ENCODE peak calls at places on chromosomes 13 and 19, in five cellular contexts. S is keratinocyte, A is GM23248, H is neural progenitor cell, O is PC-9. P is an unnamed sample.
A peak's percentile ranks its signal among the peaks of the same experiment; 100 is the strongest.

GRCh38 chr13:113901231-113901630 is 37.4 kb upstream of the GAS6 start:
- DNase-seq in O (no peak), H (no peak), S (no peak), A (peak; percentile 87), P (no peak)

GRCh38 chr19:46239193-46239767 is 9.7 kb downstream of the IGFL1 start:
- DNase-seq in O (no peak), H (no peak), A (no peak), S (no peak), P (no peak)

GRCh38 chr19:7480222-7480974 is 8.4 kb downstream of the PEX11G start:
- DNase-seq in A (no peak), S (no peak), O (no peak), H (no peak), P (no peak)

GRCh38 chr19:50835103-50835784 is 1.9 kb upstream of the KLK15 start:
- DNase-seq in A (peak; percentile 27), O (no peak), S (no peak), H (no peak), P (no peak)

GRCh38 chr19:37874784-37875183 is 31.6 kb downstream of the WDR87 start:
- DNase-seq in A (no peak), S (no peak), H (no peak), O (no peak), P (no peak)

GRCh38 chr13:99813346-99814095 is 158.0 kb downstream of the ZIC5 start:
- DNase-seq in O (no peak), H (no peak), S (no peak), A (no peak), P (no peak)

GRCh38 chr19:46748325-46749109 is 2.3 kb upstream of the STRN4 start:
- DNase-seq in S (no peak), A (peak; percentile 73), H (peak; percentile 87), O (peak; percentile 64), P (peak; percentile 49)

GRCh38 chr19:7685546-7686445 is 5.2 kb downstream of the TRAPPC5 start:
- DNase-seq in O (no peak), H (no peak), A (no peak), S (no peak), P (no peak)

GRCh38 chr19:1765182-1765903 is 12.0 kb downstream of the ONECUT3 start:
- DNase-seq in A (peak; percentile 47), H (no peak), S (no peak), O (no peak), P (no peak)

GRCh38 chr13:114100446-114101320 is 31.7 kb downstream of the RASA3 start:
- DNase-seq in S (no peak), O (no peak), H (no peak), A (peak; percentile 57), P (peak; percentile 75)

DNA sequence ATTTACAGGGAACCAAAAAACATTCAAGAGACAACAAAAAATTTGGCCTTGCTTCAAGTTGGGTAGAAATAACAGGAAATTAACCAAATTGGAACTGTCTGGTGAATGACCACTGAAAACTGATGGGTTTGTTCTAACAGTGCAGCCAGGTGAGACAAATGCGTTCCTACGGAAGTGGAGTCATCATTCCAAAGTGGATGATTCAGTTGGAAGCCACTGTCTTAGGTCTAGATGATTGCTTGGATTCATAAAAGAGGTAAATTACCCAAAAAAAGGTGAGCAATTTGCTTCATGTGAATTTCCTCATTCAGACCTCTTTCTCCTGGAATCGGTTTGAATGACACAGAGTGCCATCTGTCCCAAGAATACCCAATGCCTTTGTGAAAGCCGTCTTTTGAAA is 87.1 kb upstream of the IPO5 start:
- DNase-seq in A (no peak), H (no peak), O (no peak), S (no peak), P (no peak)
- H2AFZ ChIP-seq in A (no peak overlapping the region), H (no peak overlapping the region), O (no peak overlapping the region), S (no peak overlapping the region), P (no peak overlapping the region)

GRCh38 chr19:55171440-55171839 is 5.0 kb upstream of the DNAAF3 start:
- DNase-seq in O (no peak), A (no peak), H (no peak), S (no peak), P (no peak)

GRCh38 chr19:55173717-55174409 is 6.2 kb downstream of the SYT5 start:
- DNase-seq in H (peak; percentile 89), O (peak; percentile 96), S (peak; percentile 80), A (peak; percentile 90), P (no peak)

GRCh38 chr19:55173186-55173716 is 6.8 kb upstream of the DNAAF3 start:
- DNase-seq in S (no peak), H (no peak), A (peak; percentile 34), O (no peak), P (no peak)

GRCh38 chr19:55174425-55175116 is 5.5 kb downstream of the SYT5 start:
- DNase-seq in S (no peak), O (no peak), A (no peak), H (no peak), P (no peak)

GRCh38 chr19:55172741-55173140 is 6.3 kb upstream of the DNAAF3 start:
- DNase-seq in H (no peak), A (peak; percentile 86), S (no peak), O (no peak), P (no peak)
- H3K4me3 ChIP-seq in H (peak overlapping the region; percentile 64), A (peak overlapping the region; percentile 71), S (peak overlapping the region; percentile 79), O (peak overlapping the region; percentile 88), P (no peak overlapping the region)

GRCh38 chr13:66660013-66660804 is 569.9 kb downstream of the PCDH9 start:
- DNase-seq in A (peak; percentile 2), O (peak; percentile 17), H (no peak), S (no peak), P (no peak)
- H3K4me1 ChIP-seq in A (no peaks in the 10 kb centered on the region), O (peaks cover 6% of the 10 kb centered on the region), H (peaks cover 34% of the 10 kb centered on the region), S (peaks cover 4% of the 10 kb centered on the region), P (no peaks in the 10 kb centered on the region)

GRCh38 chr13:40438022-40438692 is 228.3 kb downstream of the FOXO1 start:
- DNase-seq in A (peak; percentile 37), S (no peak), O (no peak), H (no peak), P (no peak)

GRCh38 chr13:40433577-40433976 is 232.9 kb downstream of the FOXO1 start:
- DNase-seq in A (no peak), O (no peak), S (no peak), H (no peak), P (no peak)

GRCh38 chr13:40432018-40432978 is 234.1 kb downstream of the FOXO1 start:
- DNase-seq in S (no peak), H (no peak), O (no peak), A (no peak), P (no peak)

GRCh38 chr13:40438999-40439797 is 227.2 kb downstream of the FOXO1 start:
- DNase-seq in A (peak; percentile 75), H (no peak), O (no peak), S (no peak), P (no peak)

DNA sequence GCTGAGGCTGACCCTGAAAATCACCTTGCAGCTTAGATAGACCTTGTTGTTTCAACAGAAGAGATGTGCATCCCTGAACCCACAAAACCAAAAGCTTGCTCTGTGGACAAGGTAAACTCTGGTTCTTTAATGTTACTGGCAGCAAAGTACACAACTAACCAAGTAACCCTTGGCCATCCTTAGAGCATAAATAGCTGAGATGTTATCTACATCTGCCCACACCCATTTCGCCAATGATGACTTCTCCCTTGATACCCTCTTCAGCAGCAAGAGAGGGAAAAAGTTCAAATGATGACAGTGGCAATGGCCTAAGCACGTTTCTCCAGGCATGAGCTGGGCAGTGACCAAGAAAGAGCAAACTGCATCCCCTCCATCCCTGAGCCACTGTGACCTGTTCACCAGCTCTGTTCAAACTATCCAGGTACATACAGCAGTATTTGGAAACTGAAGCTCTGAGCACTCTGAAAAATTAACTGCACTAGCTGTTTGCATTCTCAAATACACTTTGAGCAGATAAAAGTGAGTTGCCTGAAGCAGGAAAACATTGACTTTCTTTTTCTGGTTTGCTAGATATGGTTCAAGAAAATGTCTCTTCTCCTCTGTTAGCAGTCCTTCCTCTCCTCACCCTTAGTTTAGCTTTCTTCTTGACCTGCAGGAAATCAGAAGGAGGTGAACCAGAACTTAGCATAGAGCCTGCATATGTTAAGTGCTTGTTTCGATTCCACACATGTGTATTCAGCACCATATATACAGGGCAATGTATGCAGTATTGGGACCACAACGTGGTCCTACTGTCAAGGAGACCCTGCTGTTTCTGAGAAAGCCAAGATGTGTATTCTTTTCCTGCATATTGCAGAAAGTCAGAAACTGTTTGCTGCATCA is 231.7 kb downstream of the FOXO1 start:
- DNase-seq in S (no peak), H (no peak), O (no peak), A (no peak), P (no peak)
- H2AFZ ChIP-seq in S (no peak overlapping the region), H (no peak overlapping the region), O (no peak overlapping the region), A (no peak overlapping the region), P (no peak overlapping the region)

GRCh38 chr13:109645831-109646230 is 140.6 kb downstream of the IRS2 start:
- DNase-seq in H (no peak), S (no peak), O (no peak), A (no peak), P (no peak)

GRCh38 chr13:109644069-109644750 is 142.2 kb downstream of the IRS2 start:
- DNase-seq in O (peak; percentile 3), S (no peak), A (no peak), H (no peak), P (no peak)

GRCh38 chr13:109646423-109646822 is 140.0 kb downstream of the IRS2 start:
- DNase-seq in O (no peak), H (no peak), S (no peak), A (no peak), P (peak; percentile 93)

GRCh38 chr13:109647046-109647445 is 139.3 kb downstream of the IRS2 start:
- DNase-seq in S (no peak), O (peak; percentile 33), H (peak; percentile 35), A (peak; percentile 43), P (no peak)

DNA sequence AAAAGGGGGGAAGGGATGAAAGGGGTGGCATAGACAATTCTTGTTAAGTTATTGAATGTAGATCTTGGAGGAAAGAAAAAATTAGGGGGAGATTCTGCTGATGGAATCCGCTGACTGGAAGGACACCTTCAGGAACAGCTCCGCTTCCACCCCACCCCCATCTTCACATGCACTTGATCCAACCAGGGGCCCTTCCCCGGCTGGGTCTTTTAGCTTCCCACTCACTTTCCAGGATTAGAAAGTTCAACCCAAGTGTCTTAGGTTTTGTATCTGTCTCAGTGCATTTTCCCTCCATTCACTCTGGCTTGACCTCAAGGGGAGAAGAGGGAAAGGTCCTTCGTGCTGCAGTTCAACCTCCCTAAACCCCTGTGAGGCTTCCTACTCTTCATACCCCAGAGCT is 141.4 kb downstream of the IRS2 start:
- DNase-seq in H (no peak), S (no peak), A (no peak), O (no peak), P (no peak)
- H3K4me3 ChIP-seq in H (no peak overlapping the region), S (no peak overlapping the region), A (no peak overlapping the region), O (no peak overlapping the region), P (no peak overlapping the region)